ENCODE peak calls at places on chromosomes 13 and 19, in seven cellular contexts. X is nephron progenitor cell; G is stimulated activated naive CD4-positive, alpha-beta T cell treated with Interleukin-2 at 50 U/mL for 16 hours; D is adipocyte; T is naive thymus-derived CD8-positive, alpha-beta T cell; M is T-cell; L is fibroblast of pulmonary artery. F is an unnamed sample.

GRCh38 chr19:41328157-41328817 is 18.3 kb downstream of the CCDC97 start:
- DNase-seq in X (no peak), T (no peak), L (no peak), D (no peak), G (peak), M (no peak), F (no peak)

GRCh38 chr19:4970558-4971423 is 1.9 kb downstream of the KDM4B start:
- DNase-seq in D (peak), M (no peak), L (no peak), X (no peak), T (peak), G (no peak), F (no peak)

GRCh38 chr13:111153279-111153976 is 38.3 kb downstream of the ARHGEF7 start:
- DNase-seq in G (peak), L (peak), D (peak), X (peak), M (peak), T (peak), F (peak)

GRCh38 chr19:55080121-55080914 is 4.6 kb downstream of the EPS8L1 start:
- DNase-seq in D (peak), G (peak), X (peak), L (peak), T (peak), M (peak), F (peak)

GRCh38 chr19:34171539-34171876 is 796 bp upstream of the LSM14A start:
- DNase-seq in X (no peak), M (no peak), T (no peak), G (peak), D (peak), L (peak), F (peak)

GRCh38 chr13:71760226-71760591 is 106.8 kb downstream of the DACH1 start:
- DNase-seq in G (no peak), M (no peak), X (peak), D (no peak), T (no peak), L (no peak), F (no peak)

GRCh38 chr13:113122571-113123225 is at the start of gene F10:
- DNase-seq in M (no peak), L (peak), G (no peak), D (peak), X (peak), T (no peak), F (peak)

GRCh38 chr19:34597596-34597995 is 79.4 kb downstream of the SCGB2B2 start:
- DNase-seq in X (no peak), L (no peak), G (no peak), T (no peak), D (no peak), M (no peak), F (no peak)

GRCh38 chr13:113635709-113636108 is 22.3 kb downstream of the ATP4B start:
- DNase-seq in G (no peak), X (no peak), L (no peak), T (no peak), M (no peak), D (no peak), F (no peak)

GRCh38 chr13:42707003-42707402 is 74.4 kb upstream of the FAM216B start:
- DNase-seq in M (no peak), T (no peak), D (peak), L (peak), X (no peak), G (no peak), F (peak)

GRCh38 chr19:11381535-11382369 is 2.4 kb downstream of the EPOR start:
- DNase-seq in M (peak), X (peak), D (peak), L (peak), G (peak), T (peak), F (peak)

GRCh38 chr13:53311561-53311960 is 282.9 kb downstream of the OLFM4 start:
- DNase-seq in G (no peak), X (no peak), D (no peak), L (no peak), T (no peak), M (no peak), F (no peak)

F was measured in LHCN-M2.